ENCODE peak calls at places on chromosomes 16 and 17, in nine cellular contexts. B, T, A, K, V, D, H, F and W are unnamed samples.

GRCh38 chr17:43396491-43397060 is 2.2 kb upstream of the ARL4D start:
- DNase-seq in B (no peak), V (no peak), A (no peak), H (no peak), K (no peak), F (no peak), T (no peak), D (no peak), W (no peak)

GRCh38 chr16:49859139-49859947 is 3.4 kb upstream of the ZNF423 start:
- DNase-seq in F (peak), H (no peak), V (no peak), T (peak), K (no peak), D (peak), B (peak), A (peak), W (no peak)

GRCh38 chr16:66578596-66579531 is at the start of gene CMTM2:
- DNase-seq in F (no peak), T (no peak), K (no peak), H (no peak), D (no peak), V (no peak), B (no peak), A (no peak), W (no peak)

GRCh38 chr16:14475370-14476139 is 154.5 kb downstream of the PARN start:
- DNase-seq in D (no peak), K (no peak), B (no peak), H (no peak), F (no peak), T (peak), V (no peak), A (peak), W (peak)

GRCh38 chr16:11431915-11432465 is 86.7 kb downstream of the RMI2 start:
- DNase-seq in F (no peak), A (peak), V (no peak), B (no peak), T (no peak), K (no peak), D (no peak), H (no peak), W (peak)

GRCh38 chr16:78918805-78919204 is 681.7 kb downstream of the MAF start:
- DNase-seq in K (no peak), V (no peak), H (no peak), A (no peak), F (no peak), D (no peak), B (no peak), T (no peak), W (no peak)

GRCh38 chr16:56828641-56829040 is 36.4 kb upstream of the SLC12A3 start:
- DNase-seq in A (no peak), V (no peak), H (no peak), T (no peak), D (no peak), B (no peak), K (no peak), F (no peak), W (no peak)

GRCh38 chr17:45948881-45949624 is 50.0 kb upstream of the STH start:
- DNase-seq in D (peak), T (peak), H (peak), A (peak), B (peak), V (peak), F (peak), K (peak), W (peak)

GRCh38 chr16:10992797-10993196 is 48.4 kb downstream of the CLEC16A start:
- DNase-seq in B (no peak), A (peak), H (no peak), F (no peak), V (peak), K (no peak), T (no peak), D (no peak), W (peak)

GRCh38 chr16:11669380-11670146 is 1.3 kb downstream of the SNN start:
- DNase-seq in T (no peak), A (peak), B (peak), D (peak), K (no peak), H (no peak), F (peak), V (no peak), W (no peak)

GRCh38 chr16:48231675-48232214 is 12.4 kb upstream of the LONP2 start:
- DNase-seq in H (no peak), A (peak), T (peak), F (peak), B (no peak), V (peak), D (no peak), K (peak), W (no peak)

GRCh38 chr17:73956595-73957465 is 246.6 kb upstream of the RPL38 start:
- DNase-seq in K (peak), B (no peak), D (peak), H (no peak), F (peak), A (no peak), T (peak), V (no peak), W (peak)

GRCh38 chr16:89159850-89160354 is 11.6 kb upstream of the CDH15 start:
- DNase-seq in K (no peak), A (no peak), B (no peak), H (no peak), V (no peak), T (no peak), D (no peak), F (no peak), W (no peak)

GRCh38 chr16:57137566-57138273 is 45.3 kb downstream of the CPNE2 start:
- DNase-seq in B (no peak), H (no peak), K (no peak), A (no peak), V (no peak), D (no peak), F (no peak), T (no peak), W (no peak)

GRCh38 chr17:56029980-56030624 is 123.2 kb upstream of the ANKFN1 start:
- DNase-seq in H (no peak), V (no peak), D (no peak), B (no peak), A (no peak), K (no peak), F (no peak), T (no peak), W (no peak)

GRCh38 chr16:75238853-75239371 is 12.5 kb downstream of the BCAR1 start:
- DNase-seq in T (no peak), F (no peak), K (no peak), A (no peak), B (peak), V (no peak), H (no peak), D (no peak), W (no peak)
- TF ChIP-seq CTCF in T (peak), F (peak), K (no peak), A (peak), B (peak), V (peak), H (peak), D (peak), W (peak)

GRCh38 chr16:28265822-28266221 is 26.5 kb upstream of the SBK1 start:
- DNase-seq in B (no peak), T (no peak), D (no peak), H (no peak), A (no peak), V (no peak), F (no peak), K (no peak), W (no peak)
- H3K4me3 ChIP-seq in B (no peak), T (no peak), D (no peak), H (no peak), A (no peak), V (no peak), F (no peak), K (no peak), W (no peak)

GRCh38 chr17:39916918-39917317 is 1.5 kb downstream of the GSDMB start:
- DNase-seq in H (no peak), A (peak), F (no peak), B (no peak), D (no peak), T (no peak), V (no peak), K (no peak), W (no peak)
- TF ChIP-seq CTCF in H (peak), A (peak), F (peak), B (no peak), D (no peak), T (no peak), V (peak), K (peak), W (no peak)

DNA sequence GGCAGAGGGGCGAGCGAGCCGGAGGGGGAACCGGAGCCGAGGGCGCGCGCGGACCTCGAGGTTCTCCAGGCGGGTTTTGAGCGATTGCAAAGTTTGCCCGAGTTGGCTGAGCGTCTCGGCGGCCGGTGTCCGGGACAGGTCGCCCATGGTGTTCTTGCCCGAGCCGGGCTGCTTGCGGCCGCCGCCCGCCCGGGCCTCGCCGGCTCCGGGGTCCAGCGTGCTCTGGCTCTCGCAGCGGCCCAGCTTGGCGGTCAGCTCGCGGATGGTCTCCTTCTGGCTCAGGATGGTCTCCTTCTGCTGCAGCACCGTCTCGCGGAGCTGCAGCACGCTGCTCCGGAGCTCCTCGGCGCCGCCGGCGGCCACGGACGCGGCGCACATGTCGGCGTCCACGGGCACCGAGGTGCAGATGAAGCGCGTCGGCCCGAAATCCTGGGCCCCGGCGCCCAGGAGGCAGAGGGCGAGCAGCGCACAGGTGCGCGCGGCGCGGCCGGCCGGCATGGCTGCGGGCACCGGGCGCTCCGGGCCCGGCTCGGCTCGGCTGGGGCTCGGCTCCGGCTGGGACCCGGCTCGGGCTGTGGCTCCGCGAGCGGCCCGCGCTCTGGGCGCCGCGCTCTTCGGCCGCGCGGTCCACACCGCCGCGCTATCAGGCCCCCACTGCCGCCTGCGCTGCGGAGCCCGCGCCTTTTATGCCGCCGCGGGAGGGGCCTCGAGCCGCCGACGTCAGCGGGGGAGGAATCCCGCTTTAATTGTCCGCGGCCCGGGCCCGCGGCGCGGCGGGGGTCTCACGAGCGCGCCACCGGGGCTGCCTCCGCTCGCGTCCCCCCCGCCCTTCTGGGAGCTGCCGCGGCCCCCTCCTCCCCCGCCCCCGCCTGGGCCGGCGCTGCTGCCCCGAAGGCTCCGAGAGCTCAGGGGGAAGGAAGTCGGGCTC is at the start of gene NPTX1:
- DNase-seq in B (no peak), K (peak), T (peak), H (no peak), V (no peak), F (no peak), D (no peak), A (no peak), W (no peak)
- H3K4me3 ChIP-seq in B (peak), K (peak), T (no peak), H (peak), V (no peak), F (peak), D (peak), A (peak), W (no peak)

GRCh38 chr17:69357701-69358100 is 30.8 kb upstream of the ABCA5 start:
- DNase-seq in K (no peak), B (no peak), A (peak), H (no peak), D (no peak), V (no peak), F (no peak), T (peak), W (peak)
- TF ChIP-seq CTCF in K (no peak), B (no peak), A (no peak), H (no peak), D (no peak), V (no peak), F (no peak), T (no peak), W (no peak)

DNA sequence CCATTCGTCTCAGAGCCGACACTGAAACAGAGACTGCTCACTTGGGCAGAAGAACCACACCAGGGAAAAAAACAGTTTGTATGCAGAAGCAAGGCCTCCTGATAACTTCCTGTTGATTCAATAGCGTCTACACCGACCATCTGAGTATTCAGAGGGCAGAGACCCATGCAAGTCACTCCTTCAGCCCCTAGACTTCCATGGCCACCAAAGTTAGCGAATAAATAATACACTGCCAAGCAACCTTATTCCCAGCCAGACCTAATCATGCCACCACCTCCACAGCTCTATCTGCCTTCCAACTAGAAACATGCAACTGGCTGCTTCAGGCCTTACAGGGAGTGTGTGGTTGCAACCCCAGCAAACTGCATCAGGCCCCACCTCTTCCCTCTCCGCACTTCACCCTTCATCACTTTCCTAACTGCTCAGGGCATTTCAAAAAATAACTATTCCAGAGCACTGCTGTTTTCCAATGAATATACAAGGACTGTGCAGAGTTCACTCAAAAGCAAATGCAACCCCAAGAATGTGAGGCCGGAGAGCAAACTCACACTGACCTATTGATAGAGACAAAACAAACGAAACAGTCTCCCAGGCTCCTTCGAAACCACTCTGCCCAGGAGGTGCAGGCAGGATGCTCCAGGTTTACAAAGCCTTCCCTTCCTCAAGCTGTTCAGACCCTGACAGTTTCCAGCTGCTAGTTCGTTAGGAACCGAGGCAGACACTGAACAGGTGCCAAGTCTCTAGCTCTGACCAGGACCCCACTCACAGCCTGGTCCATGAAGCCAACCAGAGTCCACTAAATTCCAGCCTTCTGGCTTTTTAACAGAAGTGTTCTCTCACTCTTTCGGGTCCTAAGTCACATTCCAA is 3.6 kb downstream of the USP7 start:
- DNase-seq in A (peak), B (no peak), F (no peak), H (no peak), D (no peak), T (no peak), K (peak), V (no peak), W (no peak)
- H3K4me3 ChIP-seq in A (no peak), B (no peak), F (peak), H (peak), D (no peak), T (no peak), K (peak), V (no peak), W (no peak)

DNA sequence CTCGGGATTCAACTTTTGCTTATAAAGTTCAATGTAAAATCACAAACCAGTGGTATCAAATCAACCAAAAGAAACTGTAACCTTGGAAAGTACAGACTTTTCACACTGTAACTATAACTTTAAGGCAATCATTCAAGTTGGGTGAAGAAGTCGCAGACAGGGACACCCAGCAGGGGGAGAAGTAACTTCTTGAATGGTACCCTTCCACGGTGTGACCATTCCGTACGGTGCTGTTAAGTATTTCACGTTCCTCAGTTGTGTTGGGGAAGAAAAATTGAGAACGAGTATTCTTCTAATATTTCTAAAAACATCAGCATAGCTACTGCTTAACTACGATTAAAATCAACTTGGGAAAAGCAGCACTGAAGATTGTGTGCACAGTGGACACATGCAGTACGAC is 55.8 kb downstream of the MYH10 start:
- DNase-seq in K (no peak), F (peak), B (peak), H (no peak), T (no peak), A (peak), V (no peak), D (no peak), W (no peak)
- TF ChIP-seq CTCF in K (peak), F (peak), B (peak), H (no peak), T (no peak), A (peak), V (peak), D (peak), W (no peak)

GRCh38 chr17:48442819-48443218 is 12.8 kb upstream of the SKAP1 start:
- DNase-seq in T (no peak), K (no peak), B (no peak), A (peak), H (no peak), V (no peak), D (no peak), F (no peak), W (peak)

GRCh38 chr17:48441862-48442261 is 11.8 kb upstream of the SKAP1 start:
- DNase-seq in H (no peak), V (no peak), B (no peak), T (no peak), D (no peak), F (no peak), K (no peak), A (no peak), W (no peak)

GRCh38 chr17:48440660-48441059 is 10.6 kb upstream of the SKAP1 start:
- DNase-seq in V (no peak), F (no peak), T (no peak), K (no peak), H (no peak), A (no peak), B (no peak), D (no peak), W (no peak)

GRCh38 chr17:48439875-48440505 is 10.0 kb upstream of the SKAP1 start:
- DNase-seq in B (no peak), T (no peak), K (no peak), D (no peak), H (no peak), F (no peak), V (no peak), A (no peak), W (no peak)

GRCh38 chr17:48441231-48441711 is 11.3 kb upstream of the SKAP1 start:
- DNase-seq in T (no peak), H (no peak), D (no peak), A (no peak), B (no peak), K (no peak), V (no peak), F (no peak), W (no peak)
- H3K4me3 ChIP-seq in T (no peak), H (no peak), D (no peak), A (no peak), B (no peak), K (no peak), V (no peak), F (no peak), W (no peak)